ENCODE peak calls at places on chromosomes 11 and 22, in eight cellular contexts. M, F, U, C, Z, R, P and D are unnamed samples.

GRCh38 chr22:50262460-50262911 is 1.0 kb upstream of the MAPK12 start:
- DNase-seq in M (no peak), F (no peak), U (no peak), C (no peak), Z (no peak), R (no peak), P (no peak), D (no peak)

GRCh38 chr11:127625402-127625801 is 624.8 kb upstream of the KIRREL3 start:
- DNase-seq in M (no peak), F (no peak), U (no peak), C (no peak), Z (no peak), R (no peak), P (no peak), D (no peak)

GRCh38 chr22:28141614-28142013 is 222.6 kb upstream of the PITPNB start:
- DNase-seq in M (no peak), F (no peak), U (no peak), C (no peak), Z (no peak), R (no peak), P (peak; percentile 77), D (no peak)

GRCh38 chr11:79055866-79056632 is 384.8 kb downstream of the TENM4 start:
- DNase-seq in M (no peak), F (no peak), U (no peak), C (no peak), Z (no peak), R (peak; percentile 59), P (peak; percentile 79), D (no peak)

GRCh38 chr11:127383026-127383425 is 382.5 kb upstream of the KIRREL3 start:
- DNase-seq in M (no peak), F (no peak), U (no peak), C (no peak), Z (no peak), R (no peak), P (no peak), D (no peak)

GRCh38 chr11:100576044-100577021 is 110.8 kb upstream of the ARHGAP42 start:
- DNase-seq in M (no peak), F (peak; percentile 75), U (no peak), C (no peak), Z (no peak), R (no peak), P (peak; percentile 73), D (peak; percentile 45)

GRCh38 chr11:120363436-120363835 is 27.2 kb downstream of the ARHGEF12 start:
- DNase-seq in M (no peak), F (no peak), U (no peak), C (no peak), Z (no peak), R (no peak), P (no peak), D (no peak)

GRCh38 chr22:49270595-49271368 is 556.9 kb downstream of the BRD1 start:
- DNase-seq in M (no peak), F (no peak), U (no peak), C (no peak), Z (no peak), R (no peak), P (no peak), D (peak; percentile 4)

GRCh38 chr11:83726316-83726715 is 440.1 kb upstream of the CCDC90B start:
- DNase-seq in M (no peak), F (no peak), U (no peak), C (no peak), Z (no peak), R (no peak), P (no peak), D (no peak)

GRCh38 chr22:20576445-20576816 is 69.0 kb downstream of the MED15 start:
- DNase-seq in M (no peak), F (no peak), U (no peak), C (no peak), Z (no peak), R (no peak), P (no peak), D (no peak)

GRCh38 chr22:20573830-20574615 is 66.6 kb downstream of the MED15 start:
- DNase-seq in M (no peak), F (no peak), U (no peak), C (no peak), Z (no peak), R (peak; percentile 34), P (no peak), D (no peak)

GRCh38 chr22:20575724-20576444 is 68.5 kb downstream of the MED15 start:
- DNase-seq in M (no peak), F (no peak), U (no peak), C (no peak), Z (no peak), R (no peak), P (no peak), D (no peak)

GRCh38 chr22:20573176-20573829 is 65.9 kb downstream of the MED15 start:
- DNase-seq in M (no peak), F (no peak), U (no peak), C (no peak), Z (no peak), R (peak; percentile 13), P (peak; percentile 50), D (no peak)

GRCh38 chr22:20574920-20575353 is 67.5 kb downstream of the MED15 start:
- DNase-seq in M (no peak), F (no peak), U (no peak), C (no peak), Z (no peak), R (peak; percentile 38), P (no peak), D (no peak)
- H3K36me3 ChIP-seq in M (peaks cover 91% of the 10 kb centered on the region), F (no peaks in the 10 kb centered on the region), U (peaks cover 36% of the 10 kb centered on the region), C (peaks cover 20% of the 10 kb centered on the region), Z (peaks cover 14% of the 10 kb centered on the region), R (no peaks in the 10 kb centered on the region), P (peaks cover 72% of the 10 kb centered on the region), D (no peaks in the 10 kb centered on the region)

DNA sequence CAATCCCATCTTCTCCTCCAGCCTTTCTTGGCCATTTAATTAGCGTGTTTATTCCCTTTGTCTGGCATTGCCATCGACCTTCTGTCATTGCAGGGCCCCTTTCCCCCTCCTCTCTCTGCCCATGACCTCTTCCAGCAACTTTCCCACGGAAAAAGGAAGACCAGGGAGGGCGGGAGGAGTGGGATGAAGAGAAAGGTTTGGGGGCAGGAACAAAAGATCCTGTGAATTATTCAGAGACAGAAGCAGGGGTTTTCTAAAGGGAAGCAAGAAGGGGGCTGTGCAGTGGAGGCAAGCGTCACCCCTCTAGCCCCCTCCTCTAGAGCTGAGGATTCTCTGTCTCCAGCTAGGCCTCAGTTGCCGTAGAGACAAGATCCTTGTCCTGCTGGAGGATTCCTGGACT is 12.9 kb downstream of the DTX4 start:
- DNase-seq in M (no peak), F (no peak), U (no peak), C (no peak), Z (no peak), R (no peak), P (no peak), D (no peak)
- H3K36me3 ChIP-seq in M (no peaks in the 10 kb centered on the region), F (no peaks in the 10 kb centered on the region), U (no peaks in the 10 kb centered on the region), C (peaks cover 3% of the 10 kb centered on the region), Z (peaks cover 8% of the 10 kb centered on the region), R (no peaks in the 10 kb centered on the region), P (peaks cover 27% of the 10 kb centered on the region), D (no peaks in the 10 kb centered on the region)

GRCh38 chr11:61795459-61795858 is 2.7 kb downstream of the FEN1 start:
- DNase-seq in M (no peak), F (no peak), U (no peak), C (no peak), Z (no peak), R (peak; percentile 38), P (no peak), D (no peak)
- H3K36me3 ChIP-seq in M (peaks cover 5% of the 10 kb centered on the region), F (no peaks in the 10 kb centered on the region), U (no peaks in the 10 kb centered on the region), C (peaks cover 14% of the 10 kb centered on the region), Z (peaks cover 19% of the 10 kb centered on the region), R (no peaks in the 10 kb centered on the region), P (peaks cover 12% of the 10 kb centered on the region), D (no peaks in the 10 kb centered on the region)

GRCh38 chr22:31342389-31343125 is 3.6 kb downstream of the PATZ1 start:
- DNase-seq in M (no peak), F (peak; percentile 25), U (no peak), C (no peak), Z (no peak), R (no peak), P (no peak), D (no peak)
- H3K36me3 ChIP-seq in M (peaks cover 53% of the 10 kb centered on the region), F (no peaks in the 10 kb centered on the region), U (no peaks in the 10 kb centered on the region), C (peaks cover 13% of the 10 kb centered on the region), Z (peaks cover 20% of the 10 kb centered on the region), R (no peaks in the 10 kb centered on the region), P (peaks cover 49% of the 10 kb centered on the region), D (no peaks in the 10 kb centered on the region)

GRCh38 chr22:31259798-31260473 is 32.4 kb downstream of the PIK3IP1 start:
- DNase-seq in M (no peak), F (no peak), U (no peak), C (no peak), Z (no peak), R (no peak), P (no peak), D (no peak)

GRCh38 chr22:31260474-31260856 is 31.8 kb downstream of the PIK3IP1 start:
- DNase-seq in M (no peak), F (no peak), U (no peak), C (no peak), Z (no peak), R (no peak), P (no peak), D (no peak)

GRCh38 chr22:31268281-31268680 is 24.0 kb downstream of the PIK3IP1 start:
- DNase-seq in M (no peak), F (no peak), U (no peak), C (no peak), Z (no peak), R (no peak), P (no peak), D (no peak)

GRCh38 chr22:31263896-31264295 is 28.4 kb downstream of the PIK3IP1 start:
- DNase-seq in M (no peak), F (no peak), U (no peak), C (no peak), Z (no peak), R (no peak), P (no peak), D (no peak)

GRCh38 chr22:31262369-31263133 is 29.7 kb downstream of the PIK3IP1 start:
- DNase-seq in M (no peak), F (no peak), U (no peak), C (no peak), Z (no peak), R (no peak), P (no peak), D (no peak)
- H3K36me3 ChIP-seq in M (peaks cover 95% of the 10 kb centered on the region), F (no peaks in the 10 kb centered on the region), U (peaks cover 16% of the 10 kb centered on the region), C (peaks cover 5% of the 10 kb centered on the region), Z (peaks cover 21% of the 10 kb centered on the region), R (no peaks in the 10 kb centered on the region), P (peaks cover 36% of the 10 kb centered on the region), D (no peaks in the 10 kb centered on the region)

DNA sequence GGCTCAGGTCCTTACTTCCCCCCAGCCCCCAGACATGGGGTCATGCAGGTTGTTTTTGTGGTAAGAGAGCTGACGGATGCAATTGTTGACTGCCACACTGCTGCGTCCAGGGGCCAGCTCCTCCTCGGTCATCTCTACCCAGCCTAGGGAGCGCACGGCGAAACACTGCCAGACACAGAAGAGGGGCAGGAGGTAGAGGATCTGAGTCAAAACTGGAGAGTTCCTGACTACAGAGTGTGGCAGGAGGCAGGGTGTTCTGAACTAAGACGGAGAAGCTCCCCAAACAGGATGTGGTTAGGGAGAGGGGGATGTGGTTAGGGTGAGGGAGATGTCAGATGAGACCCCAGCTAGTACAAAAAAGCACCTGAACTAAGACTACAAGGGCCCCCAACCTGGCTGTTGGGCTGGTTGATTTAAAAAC is 12.3 kb downstream of the SMPD1 start:
- DNase-seq in M (no peak), F (no peak), U (no peak), C (no peak), Z (no peak), R (no peak), P (peak; percentile 39), D (no peak)
- H3K36me3 ChIP-seq in M (peaks cover 41% of the 10 kb centered on the region), F (no peaks in the 10 kb centered on the region), U (no peaks in the 10 kb centered on the region), C (no peaks in the 10 kb centered on the region), Z (no peaks in the 10 kb centered on the region), R (no peaks in the 10 kb centered on the region), P (peaks cover 22% of the 10 kb centered on the region), D (no peaks in the 10 kb centered on the region)